ENCODE peak calls at places on chromosomes 12 and 14, in nine cellular contexts. One of them, this sample, is unnamed.

GRCh38 chr14:36426836-36427235 is 93.2 kb downstream of the NKX2-1 start:
- DNase-seq in NB4: no peak
- DNase-seq in HepG2: no peak
- DNase-seq in WTC11: no peak
- DNase-seq in AG04450: no peak
- DNase-seq in hepatocyte: no peak
- DNase-seq in MM.1S: no peak
- DNase-seq in OCI-LY7: no peak
- DNase-seq in H9: no peak
- DNase-seq in this sample: no peak

GRCh38 chr12:124493809-124494750 is 73.3 kb downstream of the NCOR2 start:
- DNase-seq in NB4: peak
- DNase-seq in HepG2: no peak
- DNase-seq in WTC11: no peak
- DNase-seq in AG04450: no peak
- DNase-seq in hepatocyte: no peak
- DNase-seq in MM.1S: no peak
- DNase-seq in OCI-LY7: peak
- DNase-seq in H9: no peak
- DNase-seq in this sample: peak

GRCh38 chr14:94009767-94010166 is 12.7 kb downstream of the CCDC197 start:
- DNase-seq in NB4: no peak
- DNase-seq in HepG2: no peak
- DNase-seq in WTC11: no peak
- DNase-seq in AG04450: peak
- DNase-seq in hepatocyte: no peak
- DNase-seq in MM.1S: peak
- DNase-seq in OCI-LY7: no peak
- DNase-seq in H9: no peak
- DNase-seq in this sample: peak

GRCh38 chr12:6935221-6935550 is 7.4 kb downstream of the ATN1 start:
- DNase-seq in NB4: no peak
- DNase-seq in HepG2: no peak
- DNase-seq in WTC11: no peak
- DNase-seq in AG04450: no peak
- DNase-seq in hepatocyte: no peak
- DNase-seq in MM.1S: no peak
- DNase-seq in OCI-LY7: no peak
- DNase-seq in H9: no peak
- DNase-seq in this sample: no peak

GRCh38 chr12:124359671-124360581 is 65.0 kb downstream of the RFLNA start:
- DNase-seq in NB4: peak
- DNase-seq in HepG2: no peak
- DNase-seq in WTC11: no peak
- DNase-seq in AG04450: no peak
- DNase-seq in hepatocyte: no peak
- DNase-seq in MM.1S: no peak
- DNase-seq in OCI-LY7: no peak
- DNase-seq in H9: no peak
- DNase-seq in this sample: no peak

GRCh38 chr12:114669501-114670256 is 14.3 kb downstream of the TBX3 start:
- DNase-seq in NB4: no peak
- DNase-seq in HepG2: peak
- DNase-seq in WTC11: no peak
- DNase-seq in AG04450: no peak
- DNase-seq in hepatocyte: peak
- DNase-seq in MM.1S: no peak
- DNase-seq in OCI-LY7: no peak
- DNase-seq in H9: peak
- DNase-seq in this sample: no peak

GRCh38 chr12:104454997-104455396 is 1.8 kb upstream of the CHST11 start:
- DNase-seq in NB4: no peak
- DNase-seq in HepG2: no peak
- DNase-seq in WTC11: no peak
- DNase-seq in AG04450: no peak
- DNase-seq in hepatocyte: no peak
- DNase-seq in MM.1S: no peak
- DNase-seq in OCI-LY7: no peak
- DNase-seq in H9: no peak
- DNase-seq in this sample: no peak

GRCh38 chr12:130335517-130336392 is 1.9 kb upstream of the PIWIL1 start:
- DNase-seq in NB4: peak
- DNase-seq in HepG2: peak
- DNase-seq in WTC11: no peak
- DNase-seq in AG04450: no peak
- DNase-seq in hepatocyte: peak
- DNase-seq in MM.1S: peak
- DNase-seq in OCI-LY7: peak
- DNase-seq in H9: no peak
- DNase-seq in this sample: peak

GRCh38 chr12:76633415-76633814 is 73.8 kb upstream of the OSBPL8 start:
- DNase-seq in NB4: no peak
- DNase-seq in HepG2: no peak
- DNase-seq in WTC11: no peak
- DNase-seq in AG04450: no peak
- DNase-seq in hepatocyte: no peak
- DNase-seq in MM.1S: no peak
- DNase-seq in OCI-LY7: no peak
- DNase-seq in H9: no peak
- DNase-seq in this sample: no peak

DNA sequence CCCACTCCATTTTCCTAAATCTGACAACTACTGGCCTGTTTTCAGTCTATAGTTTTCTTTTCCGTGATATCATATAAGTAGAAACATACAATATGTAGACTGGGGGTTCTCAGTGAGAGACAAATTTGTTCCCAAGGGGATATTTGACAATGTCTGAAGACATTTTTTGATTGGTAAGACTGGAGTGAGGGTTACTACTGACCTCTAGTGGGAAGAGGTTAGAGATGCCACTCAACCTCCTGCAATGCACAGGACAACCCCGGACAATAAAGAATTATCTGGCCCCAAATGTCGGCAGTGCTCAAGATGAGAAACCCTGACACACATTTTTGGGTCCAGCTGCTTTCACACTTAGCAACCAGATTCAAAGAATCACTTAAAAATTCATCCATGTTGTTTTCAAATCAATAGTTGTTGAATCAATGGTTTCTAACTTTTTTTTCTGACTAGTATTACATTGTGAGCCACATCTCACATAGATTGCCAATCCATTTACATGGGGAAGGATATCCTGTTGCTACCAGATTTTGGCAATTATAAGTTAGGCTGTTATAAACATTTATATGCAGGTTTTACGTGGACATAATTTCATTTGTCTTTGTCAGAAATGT is 307.1 kb downstream of the RPL10L start:
- DNase-seq in NB4: peak
- DNase-seq in HepG2: peak
- DNase-seq in WTC11: no peak
- DNase-seq in AG04450: no peak
- DNase-seq in hepatocyte: peak
- DNase-seq in MM.1S: peak
- DNase-seq in OCI-LY7: peak
- DNase-seq in H9: peak
- DNase-seq in this sample: no peak
- TF ChIP-seq CTCF in NB4: peak
- TF ChIP-seq CTCF in HepG2: peak
- TF ChIP-seq CTCF in WTC11: peak
- TF ChIP-seq CTCF in AG04450: no peak
- TF ChIP-seq CTCF in hepatocyte: peak
- TF ChIP-seq CTCF in MM.1S: peak
- TF ChIP-seq CTCF in OCI-LY7: peak
- TF ChIP-seq CTCF in H9: peak
- TF ChIP-seq CTCF in this sample: peak

DNA sequence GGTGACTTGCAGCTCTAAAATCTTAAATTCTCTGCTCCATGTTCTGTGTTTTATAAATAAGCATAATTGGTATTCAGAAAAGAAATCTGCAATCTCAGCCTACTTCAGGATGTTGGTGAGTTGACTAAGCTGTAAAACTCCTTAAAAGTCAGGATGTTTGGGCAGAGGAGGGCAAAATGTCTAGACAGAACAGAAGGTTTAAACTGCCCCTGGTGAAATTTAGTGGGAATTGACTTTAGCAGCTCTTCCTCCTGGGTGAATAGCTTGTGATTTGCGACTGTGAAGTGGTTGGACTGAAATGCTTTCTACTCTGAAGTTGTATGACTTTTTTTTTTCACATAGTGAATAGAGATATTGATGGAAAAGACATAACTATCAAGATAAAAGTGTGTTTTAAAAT is 85.8 kb downstream of the CAND1 start:
- DNase-seq in NB4: no peak
- DNase-seq in HepG2: no peak
- DNase-seq in WTC11: no peak
- DNase-seq in AG04450: no peak
- DNase-seq in hepatocyte: no peak
- DNase-seq in MM.1S: no peak
- DNase-seq in OCI-LY7: no peak
- DNase-seq in H9: no peak
- DNase-seq in this sample: no peak
- TF ChIP-seq CTCF in NB4: no peak
- TF ChIP-seq CTCF in HepG2: no peak
- TF ChIP-seq CTCF in WTC11: no peak
- TF ChIP-seq CTCF in AG04450: peak
- TF ChIP-seq CTCF in hepatocyte: no peak
- TF ChIP-seq CTCF in MM.1S: no peak
- TF ChIP-seq CTCF in OCI-LY7: no peak
- TF ChIP-seq CTCF in H9: no peak
- TF ChIP-seq CTCF in this sample: no peak

DNA sequence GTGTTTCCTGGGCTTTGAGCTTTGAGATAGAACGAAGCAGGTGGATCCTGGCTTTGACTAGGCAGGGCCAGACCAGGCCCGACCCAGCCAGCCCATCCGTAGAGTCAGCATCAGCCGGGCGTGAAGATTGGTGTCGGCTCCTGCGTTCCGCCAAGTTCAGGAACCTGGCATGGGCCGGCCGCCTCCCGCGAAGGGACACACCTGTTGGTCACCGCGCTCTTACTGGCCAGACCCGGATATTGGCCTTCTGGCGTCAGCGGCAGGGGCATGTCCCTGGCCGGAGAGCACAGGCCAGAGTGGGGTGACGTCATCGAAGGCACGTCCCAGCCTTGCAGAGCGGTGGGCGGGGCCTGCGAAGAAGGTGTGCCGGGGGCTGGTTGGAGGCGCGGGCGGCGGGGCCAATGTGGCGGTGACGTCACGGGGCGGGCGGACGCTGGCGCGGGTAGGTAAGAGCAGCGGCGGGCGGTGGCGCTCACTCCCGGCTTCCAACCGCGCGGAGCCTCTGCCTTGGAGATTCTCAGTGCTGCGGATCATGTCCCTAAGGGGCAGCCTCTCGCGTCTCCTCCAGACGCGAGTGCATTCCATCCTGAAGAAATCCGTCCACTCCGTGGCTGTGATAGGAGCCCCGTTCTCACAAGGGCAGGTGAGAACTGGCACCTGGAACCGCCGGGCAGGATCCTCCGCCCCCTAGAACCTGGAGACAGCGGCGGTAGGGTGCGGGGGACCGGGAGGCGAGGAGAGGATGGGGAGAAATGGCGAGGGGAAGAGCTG is at the start of gene ARG2:
- DNase-seq in NB4: peak
- DNase-seq in HepG2: peak
- DNase-seq in WTC11: peak
- DNase-seq in AG04450: peak
- DNase-seq in hepatocyte: peak
- DNase-seq in MM.1S: peak
- DNase-seq in OCI-LY7: peak
- DNase-seq in H9: peak
- DNase-seq in this sample: peak
- TF ChIP-seq CTCF in NB4: no peak
- TF ChIP-seq CTCF in HepG2: peak
- TF ChIP-seq CTCF in WTC11: no peak
- TF ChIP-seq CTCF in AG04450: no peak
- TF ChIP-seq CTCF in hepatocyte: no peak
- TF ChIP-seq CTCF in MM.1S: peak
- TF ChIP-seq CTCF in OCI-LY7: no peak
- TF ChIP-seq CTCF in H9: peak
- TF ChIP-seq CTCF in this sample: peak

DNA sequence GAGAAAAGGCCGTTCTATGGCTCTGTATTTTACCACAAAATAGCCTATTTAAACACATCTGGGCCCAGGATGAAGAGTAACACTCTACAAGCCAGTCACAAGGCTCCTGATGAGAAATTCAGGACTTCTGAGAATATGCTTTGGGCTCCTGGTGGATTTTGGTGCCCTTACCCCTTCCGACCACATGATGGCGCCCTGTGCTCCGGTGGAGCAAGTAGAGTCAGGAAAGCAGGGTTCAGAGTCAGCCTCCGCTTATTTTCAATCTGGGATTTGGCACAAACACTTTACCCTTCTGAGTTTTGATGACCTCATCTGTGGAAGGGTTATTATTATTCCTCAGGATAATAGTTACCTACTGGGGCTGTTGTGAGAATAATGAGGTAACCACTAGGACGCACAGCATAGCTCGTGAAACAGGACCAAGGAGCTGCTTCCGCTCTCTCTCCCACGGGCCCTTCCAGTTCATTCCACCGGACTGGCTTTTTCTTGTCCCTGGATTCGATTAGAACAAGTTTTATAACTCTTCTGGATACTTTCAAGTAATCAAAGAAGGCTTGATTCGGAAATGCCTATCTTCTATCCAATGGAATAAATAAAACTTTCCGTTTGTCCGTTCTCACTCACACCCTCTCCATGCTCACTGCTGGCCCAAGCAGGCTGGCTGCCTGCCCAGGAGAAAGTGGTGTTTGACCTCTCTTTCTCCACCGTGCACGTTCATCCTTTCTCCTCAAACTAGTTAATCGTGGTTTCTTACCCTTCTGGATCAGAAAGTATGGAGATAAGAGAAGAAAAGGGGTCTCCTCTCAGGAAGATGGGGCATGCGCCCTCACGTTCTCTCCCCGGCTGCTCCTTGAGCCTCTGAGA is 104.6 kb downstream of the GALC start:
- DNase-seq in NB4: peak
- DNase-seq in HepG2: peak
- DNase-seq in WTC11: peak
- DNase-seq in AG04450: no peak
- DNase-seq in hepatocyte: peak
- DNase-seq in MM.1S: no peak
- DNase-seq in OCI-LY7: peak
- DNase-seq in H9: peak
- DNase-seq in this sample: no peak
- TF ChIP-seq CTCF in NB4: peak
- TF ChIP-seq CTCF in HepG2: peak
- TF ChIP-seq CTCF in WTC11: peak
- TF ChIP-seq CTCF in AG04450: peak
- TF ChIP-seq CTCF in hepatocyte: peak
- TF ChIP-seq CTCF in MM.1S: peak
- TF ChIP-seq CTCF in OCI-LY7: peak
- TF ChIP-seq CTCF in H9: peak
- TF ChIP-seq CTCF in this sample: peak

This sample was measured in GM10248.